ENCODE peak calls at places on chromosomes 13 and 19, in ten cellular contexts. A is GM23338, F is body of pancreas, O is transverse colon, C is PC-9, L is A549, Q is Peyer's patch, S is fibroblast of lung, W is left ventricle myocardium inferior, B is IMR-90. K is an unnamed sample.

GRCh38 chr13:44380404-44381165 is 7.0 kb downstream of the SERP2 start:
- DNase-seq in W (no peak), C (peak), O (no peak), A (no peak), B (peak), F (no peak), Q (no peak), L (no peak), S (peak), K (no peak)

GRCh38 chr13:102141625-102142472 is 260.0 kb downstream of the FGF14 start:
- DNase-seq in F (no peak), B (peak), A (peak), W (no peak), L (peak), C (no peak), Q (no peak), O (no peak), S (peak), K (no peak)

GRCh38 chr13:42333613-42334328 is 61.8 kb downstream of the AKAP11 start:
- DNase-seq in C (no peak), Q (no peak), B (peak), S (peak), A (peak), W (no peak), F (no peak), O (no peak), L (peak), K (no peak)

GRCh38 chr19:14519860-14520407 is 1.7 kb upstream of the DNAJB1 start:
- DNase-seq in Q (no peak), C (peak), L (peak), B (peak), O (no peak), A (no peak), W (no peak), S (peak), F (peak), K (no peak)

GRCh38 chr19:38417544-38418506 is 8.2 kb downstream of the RASGRP4 start:
- DNase-seq in A (peak), F (peak), B (no peak), L (peak), W (peak), S (no peak), Q (peak), C (no peak), O (peak), K (peak)

GRCh38 chr13:71625694-71626093 is 241.3 kb downstream of the DACH1 start:
- DNase-seq in B (peak), S (peak), W (no peak), A (no peak), C (no peak), O (no peak), L (no peak), Q (no peak), F (no peak), K (no peak)

GRCh38 chr19:57682226-57682766 is 519 bp downstream of the ZNF551 start:
- DNase-seq in W (no peak), C (no peak), A (no peak), O (no peak), B (no peak), S (no peak), Q (no peak), L (no peak), F (no peak), K (no peak)

GRCh38 chr13:111006508-111007031 is 91.7 kb upstream of the ANKRD10 start:
- DNase-seq in F (peak), L (no peak), A (peak), Q (peak), W (peak), O (peak), C (no peak), B (peak), S (peak), K (peak)

GRCh38 chr19:48713864-48714755 is 5.4 kb downstream of the MAMSTR start:
- DNase-seq in O (peak), W (peak), C (peak), A (peak), B (peak), F (peak), S (peak), Q (peak), L (peak), K (peak)

GRCh38 chr19:48714759-48715261 is 4.7 kb downstream of the MAMSTR start:
- DNase-seq in Q (peak), L (no peak), F (no peak), B (no peak), W (no peak), C (no peak), A (no peak), S (no peak), O (peak), K (no peak)

GRCh38 chr19:48715276-48715675 is 4.2 kb downstream of the MAMSTR start:
- DNase-seq in L (no peak), F (peak), B (no peak), C (no peak), O (peak), A (no peak), S (no peak), W (no peak), Q (no peak), K (no peak)

GRCh38 chr19:48711106-48711662 is 8.3 kb downstream of the MAMSTR start:
- DNase-seq in Q (no peak), C (no peak), F (no peak), A (no peak), S (no peak), B (no peak), L (no peak), W (no peak), O (no peak), K (no peak)

GRCh38 chr19:48713041-48713863 is 6.3 kb downstream of the MAMSTR start:
- DNase-seq in L (peak), C (no peak), O (no peak), F (peak), W (no peak), S (peak), A (peak), B (peak), Q (no peak), K (no peak)
- H3K27ac ChIP-seq in L (peak), C (no peak), O (peak), F (no peak), W (peak), S (no peak), A (no peak), B (peak), Q (peak), K (peak)

GRCh38 chr19:17311455-17312248 is 2.3 kb downstream of the DDA1 start:
- DNase-seq in Q (no peak), W (no peak), A (no peak), C (peak), F (no peak), O (no peak), S (peak), L (peak), B (peak), K (no peak)
- H3K4me3 ChIP-seq in Q (no peak), W (no peak), A (no peak), C (peak), F (no peak), O (no peak), S (no peak), L (peak), B (no peak), K (no peak)

GRCh38 chr13:40566811-40567210 is 99.6 kb downstream of the FOXO1 start:
- DNase-seq in O (no peak), W (no peak), S (no peak), F (no peak), Q (no peak), L (no peak), A (no peak), B (no peak), C (no peak), K (no peak)

GRCh38 chr13:40562975-40563349 is 103.5 kb downstream of the FOXO1 start:
- DNase-seq in S (peak), A (no peak), C (no peak), L (no peak), W (no peak), F (no peak), O (no peak), B (no peak), Q (peak), K (no peak)

GRCh38 chr13:40563350-40564125 is 102.9 kb downstream of the FOXO1 start:
- DNase-seq in F (no peak), C (no peak), O (no peak), A (no peak), W (no peak), Q (no peak), B (no peak), L (no peak), S (no peak), K (no peak)

GRCh38 chr13:40565282-40566148 is 100.9 kb downstream of the FOXO1 start:
- DNase-seq in C (no peak), L (no peak), S (no peak), Q (no peak), A (no peak), F (no peak), W (no peak), O (no peak), B (no peak), K (no peak)

GRCh38 chr13:40564342-40564997 is 102.0 kb downstream of the FOXO1 start:
- DNase-seq in Q (no peak), O (no peak), C (no peak), L (no peak), B (no peak), W (no peak), F (no peak), A (no peak), S (no peak), K (no peak)
- TF ChIP-seq CTCF in Q (no peak), O (no peak), C (no peak), L (no peak), B (no peak), W (peak), F (peak), A (no peak), S (no peak), K (no peak)

GRCh38 chr13:48040059-48040458 is 2.5 kb downstream of the NUDT15 start:
- DNase-seq in Q (no peak), S (no peak), O (no peak), C (no peak), B (no peak), F (no peak), W (no peak), L (no peak), A (no peak), K (no peak)

GRCh38 chr13:48043789-48044503 is 6.4 kb downstream of the NUDT15 start:
- DNase-seq in Q (no peak), C (no peak), L (no peak), F (no peak), O (no peak), S (peak), B (peak), A (no peak), W (no peak), K (no peak)

GRCh38 chr13:48037346-48038173 is at the start of gene NUDT15:
- DNase-seq in O (peak), B (peak), C (peak), A (peak), L (peak), Q (peak), S (peak), F (peak), W (peak), K (peak)

GRCh38 chr13:48042889-48043288 is 5.4 kb downstream of the NUDT15 start:
- DNase-seq in W (no peak), S (no peak), C (no peak), A (no peak), L (no peak), Q (peak), F (no peak), B (no peak), O (peak), K (no peak)

DNA sequence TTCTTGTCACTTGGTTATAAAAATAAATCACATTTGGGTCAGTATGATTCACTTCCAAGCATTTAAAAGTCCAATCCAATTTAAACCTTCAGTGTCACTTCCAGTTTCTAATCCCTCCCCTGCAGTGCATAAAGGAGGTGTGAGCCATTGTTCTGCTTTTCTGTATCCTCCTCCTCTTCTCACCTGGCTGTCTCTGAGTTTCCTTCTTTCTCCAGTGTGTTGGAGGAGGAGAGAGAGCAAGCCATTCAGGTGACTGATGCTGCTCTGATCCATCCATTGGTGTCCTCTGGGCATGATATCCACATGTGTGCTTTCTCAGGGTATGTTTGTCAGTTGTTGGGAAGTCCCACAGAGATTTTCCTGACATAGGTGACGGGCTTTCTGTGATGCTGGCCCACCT is 1.2 kb downstream of the NUDT15 start:
- DNase-seq in W (no peak), O (no peak), S (no peak), B (no peak), L (no peak), C (no peak), Q (no peak), A (peak), F (no peak), K (no peak)
- H3K27ac ChIP-seq in W (peak), O (peak), S (peak), B (no peak), L (peak), C (no peak), Q (peak), A (peak), F (no peak), K (peak)

DNA sequence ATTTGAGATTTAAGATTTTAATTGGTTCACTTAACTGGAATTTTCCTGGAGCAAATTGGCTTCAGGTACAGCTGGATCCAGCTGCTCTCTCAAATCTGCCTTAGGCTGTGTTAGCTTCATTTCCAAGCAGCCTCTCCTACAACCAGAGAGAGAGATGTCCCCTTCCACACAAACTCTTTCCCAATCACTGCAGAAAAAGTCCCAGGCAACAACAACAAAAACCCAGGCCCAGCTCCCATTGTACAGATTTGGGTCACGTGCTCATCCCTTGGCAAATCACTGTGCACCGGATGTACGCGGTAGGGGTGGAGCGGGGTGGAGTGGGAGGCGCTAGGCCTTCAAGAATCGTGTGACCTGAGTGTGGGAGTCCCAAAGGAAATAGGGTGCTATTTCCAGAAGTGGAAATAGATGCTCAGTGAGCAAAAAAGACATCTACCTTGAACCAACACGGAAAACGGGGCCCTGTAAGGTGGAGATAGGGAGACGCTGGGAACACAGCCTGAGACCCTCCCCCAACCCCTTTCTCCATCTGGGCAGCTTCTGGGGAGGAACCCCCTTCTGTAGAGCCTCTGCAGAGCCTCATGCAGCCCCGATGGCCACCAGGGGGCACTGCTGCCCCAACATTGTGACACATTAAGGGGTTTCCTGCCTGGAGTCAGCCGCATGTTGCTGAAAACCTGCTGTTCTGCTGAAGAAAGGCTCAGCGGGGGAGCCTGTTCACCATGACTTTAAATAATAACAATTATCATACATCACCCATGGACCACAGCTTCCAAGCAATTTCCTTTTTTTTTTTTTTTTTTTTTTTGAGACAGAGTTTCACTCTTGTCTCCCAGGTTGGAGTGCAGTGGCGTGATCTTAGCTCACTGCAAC is 25.4 kb downstream of the HPN start:
- DNase-seq in F (peak), B (peak), C (peak), O (peak), S (peak), Q (peak), L (peak), A (peak), W (peak), K (peak)
- H3K4me3 ChIP-seq in F (no peak), B (no peak), C (no peak), O (no peak), S (no peak), Q (no peak), L (no peak), A (no peak), W (no peak), K (no peak)

K was measured in right atrium auricular region.